ENCODE peak calls at places on chromosomes 16 and 17, in six cellular contexts. D is CD4-positive, alpha-beta memory T cell; K is prostate gland; E is lung; M is fibroblast of lung; T is IMR-90. S is an unnamed sample. For H3K36me3 and H3K4me1, the result is how much of the 10 kb centered on the place peaks cover.

GRCh38 chr17:50052822-50053653 is 2.9 kb upstream of the ITGA3 start:
- DNase-seq in M (no peak), K (peak), E (no peak), D (no peak), T (peak), S (peak)

GRCh38 chr16:24471616-24472015 is 67.8 kb upstream of the RBBP6 start:
- DNase-seq in M (no peak), T (no peak), K (no peak), E (no peak), D (no peak), S (no peak)

GRCh38 chr16:11251525-11252481 is 4.2 kb downstream of the SOCS1 start:
- DNase-seq in T (peak), K (no peak), E (no peak), D (peak), M (peak), S (no peak)

GRCh38 chr17:76831316-76831715 is 36.9 kb upstream of the MGAT5B start:
- DNase-seq in D (no peak), T (no peak), M (no peak), E (no peak), K (peak), S (no peak)

GRCh38 chr16:30570621-30571443 is 682 bp downstream of the ZNF688 start:
- DNase-seq in M (peak), E (no peak), D (no peak), K (peak), T (peak), S (no peak)

GRCh38 chr16:16045879-16046278 is 96.5 kb downstream of the ABCC1 start:
- DNase-seq in D (no peak), K (no peak), M (no peak), T (no peak), E (no peak), S (no peak)

GRCh38 chr17:65472602-65473001 is 88.8 kb downstream of the AXIN2 start:
- DNase-seq in D (no peak), T (no peak), K (no peak), E (peak), M (peak), S (peak)

GRCh38 chr16:47713225-47713595 is 252.1 kb downstream of the PHKB start:
- DNase-seq in T (peak), M (peak), E (no peak), D (no peak), K (no peak), S (no peak)

GRCh38 chr16:15897834-15898254 is 9.4 kb upstream of the CEP20 start:
- DNase-seq in D (no peak), M (peak), K (no peak), E (no peak), T (peak), S (no peak)

GRCh38 chr17:56867948-56868376 is 34.0 kb downstream of the DGKE start:
- DNase-seq in T (peak), E (no peak), M (no peak), K (peak), D (no peak), S (no peak)

GRCh38 chr16:67555795-67556212 is 6.5 kb upstream of the CTCF start:
- DNase-seq in M (peak), T (peak), K (no peak), D (peak), E (no peak), S (no peak)

GRCh38 chr16:67666032-67666537 is 465 bp downstream of the ENKD1 start:
- DNase-seq in D (no peak), T (no peak), E (no peak), K (no peak), M (peak), S (no peak)

GRCh38 chr16:85173077-85173980 is 61.1 kb upstream of the CIBAR2 start:
- DNase-seq in M (peak), D (no peak), E (no peak), T (peak), K (no peak), S (no peak)

GRCh38 chr16:48352648-48353347 is 32.4 kb downstream of the SIAH1 start:
- DNase-seq in D (no peak), M (no peak), K (no peak), T (no peak), E (no peak), S (no peak)

GRCh38 chr17:3557768-3558583 is at the start of gene TRPV3:
- DNase-seq in M (no peak), K (peak), T (no peak), E (peak), D (peak), S (no peak)

GRCh38 chr17:72571813-72572396 is 451.1 kb downstream of the SOX9 start:
- DNase-seq in M (no peak), E (no peak), K (no peak), T (no peak), D (no peak), S (no peak)

GRCh38 chr16:52546291-52546941 is 527 bp downstream of the TOX3 start:
- DNase-seq in D (no peak), K (no peak), E (no peak), M (no peak), T (no peak), S (no peak)

GRCh38 chr17:74467221-74467951 is 952 bp downstream of the CD300A start:
- DNase-seq in E (no peak), K (no peak), D (no peak), M (no peak), T (no peak), S (no peak)

GRCh38 chr17:40323731-40324650 is 15.0 kb downstream of the RARA start:
- DNase-seq in D (peak), T (peak), M (peak), K (no peak), E (peak), S (no peak)

GRCh38 chr16:81180578-81180977 is 57.9 kb upstream of the BCO1 start:
- DNase-seq in M (no peak), D (no peak), E (no peak), K (no peak), T (no peak), S (no peak)

GRCh38 chr16:54284319-54284930 is 2.2 kb downstream of the IRX3 start:
- DNase-seq in E (no peak), D (no peak), M (no peak), T (no peak), K (peak), S (no peak)

GRCh38 chr17:16488572-16488997 is 3.4 kb downstream of the LRRC75A start:
- DNase-seq in E (no peak), D (no peak), M (no peak), K (no peak), T (no peak), S (no peak)

GRCh38 chr16:24430937-24431760 is 108.2 kb upstream of the RBBP6 start:
- DNase-seq in T (no peak), M (no peak), K (no peak), D (no peak), E (no peak), S (no peak)

GRCh38 chr16:66058181-66058580 is 308.3 kb upstream of the CDH5 start:
- DNase-seq in K (no peak), M (peak), T (peak), E (no peak), D (no peak), S (no peak)

GRCh38 chr17:78300962-78301820 is 58.7 kb downstream of the SOCS3 start:
- DNase-seq in M (no peak), E (no peak), T (no peak), D (no peak), K (no peak), S (no peak)

GRCh38 chr17:40541873-40542561 is 23.3 kb downstream of the CCR7 start:
- DNase-seq in T (no peak), K (no peak), E (no peak), M (no peak), D (no peak), S (no peak)

GRCh38 chr16:58843675-58844074 is 109.6 kb upstream of the GOT2 start:
- DNase-seq in D (no peak), E (no peak), T (peak), K (no peak), M (peak), S (no peak)

GRCh38 chr17:70791748-70792443 is 622.6 kb downstream of the KCNJ2 start:
- DNase-seq in M (no peak), E (no peak), K (no peak), D (no peak), T (no peak), S (no peak)

GRCh38 chr17:78258323-78259229 is 27.1 kb downstream of the TMEM235 start:
- DNase-seq in K (no peak), E (peak), M (peak), D (peak), T (peak), S (no peak)

GRCh38 chr16:35431829-35432663 is 1972.6 kb downstream of the TP53TG3F start:
- DNase-seq in D (no peak), M (no peak), E (no peak), T (no peak), K (no peak), S (no peak)

GRCh38 chr16:79484237-79484636 is 116.3 kb downstream of the MAF start:
- DNase-seq in K (no peak), D (no peak), T (no peak), M (no peak), E (no peak), S (no peak)

GRCh38 chr17:17497065-17497844 is 1.1 kb upstream of the RASD1 start:
- DNase-seq in K (no peak), T (no peak), D (no peak), M (no peak), E (no peak), S (no peak)

GRCh38 chr17:80968602-80969029 is 23.0 kb upstream of the CHMP6 start:
- DNase-seq in E (no peak), K (no peak), T (peak), M (peak), D (no peak), S (no peak)

GRCh38 chr16:50478773-50479149 is 69.4 kb upstream of the NKD1 start:
- DNase-seq in M (no peak), D (no peak), K (no peak), E (no peak), T (no peak), S (no peak)

GRCh38 chr16:75919664-75920063 is 193.4 kb upstream of the CPHXL start:
- DNase-seq in E (no peak), D (no peak), M (peak), K (no peak), T (peak), S (no peak)

GRCh38 chr16:67989322-67990017 is 9.2 kb upstream of the DPEP3 start:
- DNase-seq in E (no peak), D (no peak), K (no peak), M (no peak), T (no peak), S (no peak)

GRCh38 chr17:39719966-39720365 is 10.4 kb downstream of the MIEN1 start:
- DNase-seq in E (no peak), M (no peak), K (no peak), D (no peak), T (no peak), S (no peak)

GRCh38 chr17:70158581-70158980 is 10.8 kb upstream of the KCNJ2 start:
- DNase-seq in K (no peak), T (no peak), D (no peak), E (no peak), M (no peak), S (no peak)

GRCh38 chr17:35725917-35726608 is 5.4 kb upstream of the RASL10B start:
- DNase-seq in T (no peak), K (no peak), D (no peak), M (no peak), E (no peak), S (no peak)

DNA sequence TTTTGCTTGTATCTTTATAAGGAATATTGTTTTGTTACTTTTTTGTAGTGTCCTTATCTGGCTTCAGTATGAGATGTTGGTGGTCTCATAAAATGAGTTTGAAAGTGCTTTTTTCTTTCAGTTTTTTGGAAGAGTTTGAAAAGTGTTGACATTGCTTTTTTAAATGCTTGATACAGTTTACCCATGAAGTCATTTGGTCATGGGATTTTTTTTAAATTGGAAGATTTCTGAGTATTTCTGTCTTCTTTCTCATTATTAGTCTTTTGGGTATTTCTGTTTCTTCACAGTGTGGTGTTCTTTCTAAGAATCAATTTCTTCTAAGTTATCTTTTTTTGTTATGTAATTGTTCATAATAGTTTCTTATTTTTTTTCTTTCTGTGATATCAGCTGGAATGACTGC is 15.1 kb downstream of the ZNF267 start:
- DNase-seq in D (no peak), T (no peak), K (no peak), M (no peak), E (no peak), S (no peak)
- H3K36me3 ChIP-seq in D (half or more), T (under half), K (under half), M (under half), E (under half), S (under half)

DNA sequence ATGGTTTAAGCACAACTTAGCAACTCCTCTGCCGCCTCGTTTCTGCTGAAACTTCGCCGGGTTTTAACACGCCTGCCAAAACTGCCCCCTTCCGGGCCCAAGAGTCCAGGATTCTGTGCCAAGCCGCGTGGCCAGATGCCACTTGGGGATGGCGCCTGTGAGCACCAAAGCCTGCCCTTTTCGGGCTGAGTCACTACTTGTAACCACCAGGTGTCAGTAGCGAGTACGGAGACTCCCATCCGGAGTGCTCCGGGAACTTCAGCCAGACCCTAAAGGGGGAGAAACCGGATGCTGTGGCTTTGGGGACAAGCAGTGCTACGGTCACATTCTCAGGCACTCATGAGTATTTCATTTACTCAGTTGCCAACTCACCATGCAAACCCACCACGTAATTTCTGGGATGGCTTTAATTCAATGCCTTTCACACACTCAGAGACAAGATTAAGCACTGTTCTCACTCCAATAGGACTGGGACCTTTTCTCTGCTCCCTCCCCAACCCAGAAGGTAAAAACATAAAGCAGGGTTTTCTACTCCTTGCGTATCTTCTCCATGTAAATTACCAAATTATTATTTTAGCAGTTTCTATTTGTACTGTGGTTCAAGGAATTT is 7.7 kb downstream of the PMP22 start:
- DNase-seq in K (peak), M (peak), D (peak), T (peak), E (peak), S (peak)
- H3K27ac ChIP-seq in K (no peak), M (no peak), D (no peak), T (no peak), E (peak), S (peak)

GRCh38 chr17:33039874-33040273 is 48.2 kb downstream of the SPACA3 start:
- DNase-seq in T (peak), M (peak), E (no peak), K (no peak), D (no peak), S (peak)

GRCh38 chr17:33046361-33047255 is 55.0 kb downstream of the SPACA3 start:
- DNase-seq in K (no peak), D (no peak), T (no peak), M (no peak), E (no peak), S (peak)

GRCh38 chr17:33049781-33050414 is 58.3 kb downstream of the SPACA3 start:
- DNase-seq in D (no peak), M (peak), K (no peak), T (peak), E (no peak), S (peak)

GRCh38 chr17:33044771-33045170 is 53.1 kb downstream of the SPACA3 start:
- DNase-seq in K (no peak), T (no peak), M (no peak), D (no peak), E (no peak), S (no peak)

DNA sequence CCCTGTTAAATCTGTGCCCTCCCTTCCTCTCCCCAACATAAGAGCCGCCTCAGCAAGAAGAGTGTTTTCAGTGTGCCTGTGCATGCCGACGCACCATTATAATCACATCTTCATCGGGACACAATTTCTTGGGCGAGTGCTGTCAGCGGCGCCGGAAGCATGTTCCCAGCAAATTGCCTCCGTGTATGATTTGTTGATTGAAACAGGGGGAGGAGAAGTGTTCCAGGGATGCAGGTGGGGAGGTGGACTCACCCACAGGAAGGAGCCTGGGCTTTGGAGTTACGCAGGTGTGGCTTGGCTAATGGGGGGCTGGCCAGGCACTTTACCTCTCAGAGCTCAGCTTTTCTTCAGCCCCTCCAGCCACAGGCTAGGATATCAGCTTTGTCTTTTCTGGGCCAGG is 53.6 kb downstream of the SPACA3 start:
- DNase-seq in M (no peak), K (no peak), E (no peak), T (no peak), D (no peak), S (no peak)
- H3K4me1 ChIP-seq in M (under half), K (under half), E (under half), T (under half), D (under half), S (under half)

GRCh38 chr16:57763290-57764005 is 27.9 kb downstream of the KATNB1 start:
- DNase-seq in K (no peak), E (no peak), D (no peak), M (no peak), T (no peak), S (no peak)

GRCh38 chr16:57762365-57763289 is 27.1 kb downstream of the KATNB1 start:
- DNase-seq in M (no peak), K (no peak), D (no peak), E (no peak), T (no peak), S (no peak)

GRCh38 chr16:57760357-57761160 is 25.0 kb downstream of the KATNB1 start:
- DNase-seq in E (no peak), T (no peak), K (no peak), M (no peak), D (no peak), S (no peak)

GRCh38 chr16:57761301-57761700 is 25.7 kb downstream of the KATNB1 start:
- DNase-seq in D (no peak), T (no peak), E (no peak), K (no peak), M (no peak), S (no peak)

GRCh38 chr16:57761957-57762356 is 26.4 kb downstream of the KATNB1 start:
- DNase-seq in E (no peak), K (no peak), M (no peak), T (no peak), D (no peak), S (no peak)
- H3K36me3 ChIP-seq in E (under half), K (under half), M (under half), T (half or more), D (under half), S (half or more)

GRCh38 chr17:7462474-7463367 is 16.7 kb downstream of the ZBTB4 start:
- DNase-seq in K (no peak), E (no peak), T (no peak), M (no peak), D (no peak), S (no peak)
- H3K27ac ChIP-seq in K (no peak), E (no peak), T (no peak), M (no peak), D (no peak), S (no peak)

GRCh38 chr17:45293413-45294211 is 23.2 kb downstream of the MAP3K14 start:
- DNase-seq in D (no peak), T (peak), K (peak), E (peak), M (peak), S (peak)
- H3K4me1 ChIP-seq in D (half or more), T (under half), K (under half), E (under half), M (under half), S (under half)

GRCh38 chr16:87415441-87415840 is 23.3 kb downstream of the MAP1LC3B start:
- DNase-seq in M (no peak), D (no peak), T (no peak), K (no peak), E (no peak), S (no peak)

GRCh38 chr16:87418216-87418615 is 26.1 kb downstream of the MAP1LC3B start:
- DNase-seq in E (no peak), D (no peak), K (no peak), T (no peak), M (no peak), S (no peak)

GRCh38 chr16:87416826-87417471 is 24.8 kb downstream of the MAP1LC3B start:
- DNase-seq in T (peak), E (no peak), M (peak), D (no peak), K (no peak), S (no peak)

GRCh38 chr16:87418644-87419043 is 26.5 kb downstream of the MAP1LC3B start:
- DNase-seq in K (peak), D (no peak), E (no peak), M (no peak), T (no peak), S (no peak)

DNA sequence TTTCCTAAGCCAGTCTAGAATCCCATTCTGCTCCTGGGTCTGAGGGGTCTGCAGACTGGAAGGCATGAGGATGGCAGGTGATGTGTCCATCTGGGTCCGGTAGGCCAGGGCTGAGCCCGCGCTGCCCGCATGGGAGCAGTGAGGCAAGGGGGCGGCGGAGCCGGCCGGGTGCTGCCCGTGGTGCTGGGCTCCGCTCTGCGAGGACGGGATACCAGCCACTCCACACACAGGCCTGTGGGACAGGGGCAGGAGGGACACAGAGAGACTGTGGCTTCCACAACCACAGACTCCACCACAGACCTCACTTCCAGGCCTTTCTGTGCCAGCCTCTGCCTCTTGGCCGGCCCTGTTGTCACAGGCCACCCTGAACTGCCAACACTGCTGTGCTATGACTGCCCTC is 25.4 kb downstream of the MAP1LC3B start:
- DNase-seq in E (no peak), D (no peak), K (no peak), M (no peak), T (no peak), S (no peak)
- H3K36me3 ChIP-seq in E (under half), D (under half), K (under half), M (under half), T (half or more), S (half or more)

DNA sequence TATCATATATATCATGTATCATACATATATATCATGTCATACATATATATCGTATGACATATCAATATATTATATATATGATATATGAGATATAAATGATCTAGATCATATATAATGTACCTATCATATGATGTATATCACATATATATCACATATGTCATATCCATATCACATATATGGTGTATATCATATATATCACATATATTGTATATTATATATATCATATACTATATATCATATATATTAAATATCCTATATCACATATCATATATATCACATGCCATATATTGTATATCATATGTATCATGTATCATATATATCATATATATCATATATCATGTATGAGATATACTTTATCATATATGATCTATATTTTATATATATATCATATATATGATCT is 355.9 kb upstream of the RBFOX1 start:
- DNase-seq in T (no peak), K (no peak), M (no peak), D (no peak), E (no peak), S (no peak)
- H3K27ac ChIP-seq in T (no peak), K (no peak), M (no peak), D (no peak), E (no peak), S (no peak)